ENCODE peak calls at places on chromosomes 5 and 9, in ten cellular contexts. Q is left ventricle myocardium superior, Y is NCI-H2171, I is lower lobe of right lung, X is HEK293T, S is substantia nigra, F is germinal center, G is kidney glomerular epithelial cell, K is renal cortical epithelial cell, O is kidney epithelial cell. D is an unnamed sample.

GRCh38 chr5:31062878-31063277 is 130.6 kb upstream of the CDH6 start:
- DNase-seq in S (no peak), O (no peak), I (no peak), X (no peak), F (no peak), K (no peak), Y (no peak), Q (no peak), G (no peak), D (no peak)

GRCh38 chr5:58462623-58463230 is 2.8 kb upstream of the PLK2 start:
- DNase-seq in X (peak; percentile 14), K (peak; percentile 73), G (peak; percentile 88), Y (no peak), O (no peak), F (peak; percentile 30), Q (no peak), S (no peak), I (no peak), D (no peak)

GRCh38 chr5:91256142-91256524 is 127.0 kb downstream of the ARRDC3 start:
- DNase-seq in Q (no peak), F (no peak), X (no peak), K (no peak), I (no peak), S (no peak), G (no peak), O (no peak), Y (no peak), D (no peak)

GRCh38 chr5:34564706-34565235 is 91.4 kb upstream of the RAI14 start:
- DNase-seq in G (no peak), X (no peak), I (no peak), Y (no peak), S (no peak), O (no peak), F (no peak), K (no peak), Q (no peak), D (no peak)

GRCh38 chr5:37725185-37725584 is 114.7 kb downstream of the GDNF start:
- DNase-seq in G (no peak), Q (no peak), S (no peak), F (no peak), I (no peak), O (no peak), K (no peak), X (no peak), Y (no peak), D (no peak)

GRCh38 chr5:124593952-124594351 is 152.5 kb downstream of the ZNF608 start:
- DNase-seq in O (no peak), Y (no peak), K (no peak), X (no peak), S (no peak), G (no peak), F (no peak), I (no peak), Q (no peak), D (no peak)

GRCh38 chr5:75622564-75622963 is 11.3 kb downstream of the ANKDD1B start:
- DNase-seq in K (peak; percentile 92), Y (no peak), Q (no peak), X (no peak), O (peak; percentile 66), S (no peak), I (no peak), F (no peak), G (no peak), D (no peak)

GRCh38 chr5:177491429-177491945 is 5.9 kb downstream of the PDLIM7 start:
- DNase-seq in S (no peak), Y (peak; percentile 27), G (no peak), O (no peak), X (peak; percentile 93), I (no peak), Q (no peak), K (no peak), F (peak; percentile 64), D (no peak)

GRCh38 chr5:75654693-75655315 is 43.6 kb downstream of the ANKDD1B start:
- DNase-seq in F (no peak), I (no peak), G (no peak), Q (peak; percentile 62), K (no peak), X (no peak), Y (no peak), S (no peak), O (no peak), D (no peak)

GRCh38 chr5:149153751-149154610 is 12.7 kb downstream of the ABLIM3 start:
- DNase-seq in G (peak; percentile 7), O (no peak), I (peak; percentile 62), Q (peak; percentile 75), K (peak; percentile 90), X (no peak), F (no peak), Y (no peak), S (no peak), D (no peak)

GRCh38 chr5:72799721-72800120 is 16.7 kb upstream of the TNPO1 start:
- DNase-seq in Y (no peak), Q (no peak), S (no peak), I (no peak), X (no peak), G (no peak), K (peak; percentile 27), O (no peak), F (no peak), D (no peak)

GRCh38 chr5:1215320-1216096 is 9.7 kb upstream of the SLC6A18 start:
- DNase-seq in Y (no peak), O (no peak), F (no peak), G (no peak), S (no peak), X (no peak), I (peak; percentile 25), Q (no peak), K (no peak), D (no peak)

GRCh38 chr5:90438100-90438499 is 28.5 kb upstream of the CETN3 start:
- DNase-seq in F (no peak), Q (no peak), O (no peak), X (no peak), Y (no peak), G (no peak), K (peak; percentile 7), I (no peak), S (no peak), D (no peak)

GRCh38 chr5:83377131-83377865 is 94.2 kb upstream of the VCAN start:
- DNase-seq in G (no peak), I (no peak), Y (no peak), S (no peak), Q (no peak), O (no peak), X (no peak), K (no peak), F (no peak), D (no peak)

GRCh38 chr5:10686890-10687289 is 74.1 kb downstream of the DAP start:
- DNase-seq in I (no peak), Q (no peak), O (no peak), K (no peak), X (no peak), S (no peak), G (no peak), Y (no peak), F (no peak), D (no peak)

GRCh38 chr5:61344187-61344944 is 12.3 kb downstream of the ZSWIM6 start:
- DNase-seq in S (no peak), K (no peak), G (no peak), O (no peak), F (no peak), X (no peak), Q (peak; percentile 81), Y (no peak), I (no peak), D (no peak)

GRCh38 chr9:91199739-91200497 is 161.8 kb downstream of the AUH start:
- DNase-seq in K (peak; percentile 43), S (no peak), Q (no peak), G (no peak), I (no peak), X (no peak), O (no peak), F (no peak), Y (no peak), D (no peak)

GRCh38 chr5:139415221-139415861 is 11.5 kb upstream of the SPATA24 start:
- DNase-seq in X (no peak), K (peak; percentile 39), Y (no peak), S (peak; percentile 74), I (no peak), Q (peak; percentile 83), F (no peak), G (no peak), O (no peak), D (no peak)

GRCh38 chr9:134218230-134218629 is 53.9 kb upstream of the RNU6ATAC start:
- DNase-seq in Q (no peak), S (no peak), I (no peak), F (no peak), X (no peak), G (no peak), Y (no peak), K (no peak), O (no peak), D (no peak)

GRCh38 chr5:148962761-148963324 is 100.0 kb downstream of the SH3TC2 start:
- DNase-seq in S (no peak), G (no peak), Y (no peak), K (no peak), Q (no peak), F (no peak), X (no peak), I (no peak), O (no peak), D (no peak)

GRCh38 chr9:105842023-105842644 is 147.8 kb downstream of the TMEM38B start:
- DNase-seq in I (no peak), O (no peak), Q (no peak), F (peak; percentile 45), S (no peak), Y (peak; percentile 16), G (peak; percentile 30), X (peak; percentile 30), K (peak; percentile 37), D (no peak)

GRCh38 chr9:87996355-87996860 is 22.1 kb upstream of the CDK20 start:
- DNase-seq in S (no peak), Y (no peak), F (no peak), X (no peak), I (no peak), K (no peak), Q (no peak), O (no peak), G (no peak), D (no peak)

GRCh38 chr5:172447646-172448365 is 6.5 kb downstream of the SH3PXD2B start:
- DNase-seq in F (no peak), I (no peak), Y (no peak), G (no peak), X (no peak), S (no peak), K (no peak), Q (no peak), O (no peak), D (no peak)

GRCh38 chr5:139725073-139725830 is 70.4 kb upstream of the PSD2 start:
- DNase-seq in I (peak; percentile 54), O (peak; percentile 73), S (peak; percentile 76), Y (no peak), K (peak; percentile 84), G (peak; percentile 82), X (no peak), Q (peak; percentile 60), F (no peak), D (no peak)

GRCh38 chr5:116876240-116876840 is 301.7 kb upstream of the SEMA6A start:
- DNase-seq in G (no peak), Q (no peak), K (no peak), O (no peak), F (no peak), I (no peak), Y (no peak), S (no peak), X (no peak), D (no peak)

GRCh38 chr5:42109006-42109572 is 184.0 kb downstream of the FBXO4 start:
- DNase-seq in F (no peak), G (no peak), S (no peak), Y (no peak), K (no peak), O (no peak), I (no peak), X (no peak), Q (no peak), D (no peak)

GRCh38 chr9:80874276-80874675 is 815.1 kb downstream of the TLE1 start:
- DNase-seq in K (peak; percentile 62), X (no peak), I (no peak), S (no peak), F (no peak), Y (no peak), O (no peak), G (peak; percentile 63), Q (no peak), D (no peak)

GRCh38 chr9:69585571-69585970 is 86.6 kb downstream of the APBA1 start:
- DNase-seq in Q (no peak), G (peak; percentile 23), F (no peak), Y (no peak), K (no peak), S (no peak), X (no peak), I (no peak), O (no peak), D (no peak)